ENCODE peak calls at places on chromosome 2, in four cellular contexts. Y is mesendoderm, D is IMR-90, V is H1. G is an unnamed sample.
A peak's percentile ranks its signal among the peaks of the same experiment; 100 is the strongest.

GRCh38 chr2:239265681-239266435 is 135.0 kb downstream of the HDAC4 start:
- DNase-seq in Y (no peak), D (no peak), V (no peak), G (no peak)

GRCh38 chr2:134258684-134259408 is 5.0 kb downstream of the MGAT5 start:
- DNase-seq in Y (no peak), D (no peak), V (no peak), G (no peak)

GRCh38 chr2:32981612-32982011 is 34.9 kb downstream of the LTBP1 start:
- DNase-seq in Y (no peak), D (no peak), V (no peak), G (no peak)

GRCh38 chr2:182077023-182077422 is 91.4 kb downstream of the PPP1R1C start:
- DNase-seq in Y (no peak), D (peak; percentile 61), V (no peak), G (no peak)

GRCh38 chr2:235659767-235660322 is 166.0 kb downstream of the AGAP1 start:
- DNase-seq in Y (no peak), D (peak; percentile 93), V (no peak), G (no peak)

GRCh38 chr2:229673676-229674075 is 40.7 kb downstream of the DNER start:
- DNase-seq in Y (no peak), D (no peak), V (no peak), G (no peak)

GRCh38 chr2:235044501-235045271 is 92.9 kb downstream of the SH3BP4 start:
- DNase-seq in Y (no peak), D (no peak), V (no peak), G (no peak)

GRCh38 chr2:219459460-219460311 is 25.0 kb downstream of the SPEG start:
- DNase-seq in Y (peak; percentile 89), D (peak; percentile 63), V (peak; percentile 94), G (peak; percentile 83)

GRCh38 chr2:20635698-20636584 is 15.0 kb downstream of the HS1BP3 start:
- DNase-seq in Y (peak; percentile 85), D (peak; percentile 71), V (peak; percentile 96), G (peak; percentile 93)

GRCh38 chr2:172712251-172712650 is 23.4 kb upstream of the RAPGEF4 start:
- DNase-seq in Y (no peak), D (no peak), V (no peak), G (no peak)

GRCh38 chr2:57962861-57963260 is 83.7 kb upstream of the VRK2 start:
- DNase-seq in Y (no peak), D (no peak), V (no peak), G (no peak)

GRCh38 chr2:205684871-205685313 is 2.6 kb downstream of the NRP2 start:
- DNase-seq in Y (no peak), D (peak; percentile 60), V (no peak), G (peak; percentile 61)
- H4K5ac ChIP-seq in Y (no peak overlapping the region), D (peak overlapping the region; percentile 16), V (peak overlapping the region; percentile 20), G (no peak overlapping the region)

DNA sequence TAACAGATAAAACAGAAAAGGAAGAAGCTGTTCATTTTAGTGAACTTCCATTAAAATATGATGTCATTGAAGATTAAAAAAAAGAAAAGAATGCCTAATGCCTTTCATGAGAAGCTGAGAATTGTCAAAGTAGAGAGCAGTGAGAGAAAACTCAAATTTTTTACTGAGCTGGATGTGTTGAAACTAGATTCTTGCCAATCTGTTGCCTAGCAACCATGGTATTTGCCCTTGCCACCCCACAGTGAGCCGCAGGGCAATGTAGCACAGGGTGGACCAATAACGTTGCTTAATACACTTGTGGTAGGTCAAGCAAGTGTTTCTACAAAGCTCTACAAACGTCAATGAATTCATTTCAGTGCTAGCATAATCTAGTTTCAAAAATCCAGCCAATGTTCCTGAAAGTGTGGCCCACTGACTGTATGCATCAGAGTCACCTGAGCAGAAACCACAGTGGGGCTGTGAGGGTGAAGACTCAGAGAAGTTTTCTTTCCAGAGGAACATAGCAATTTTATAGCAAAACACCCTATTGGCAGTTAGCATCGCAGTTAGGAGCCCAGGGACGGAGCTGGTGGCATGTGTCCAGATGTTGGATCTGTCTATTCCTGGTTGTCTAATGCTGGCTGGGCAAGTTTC is 132.3 kb downstream of the DOCK10 start:
- DNase-seq in Y (peak; percentile 50), D (peak; percentile 73), V (no peak), G (no peak)
- H2BK120ac ChIP-seq in Y (no peak overlapping the region), D (no peak overlapping the region), V (no peak overlapping the region), G (no peak overlapping the region)

GRCh38 chr2:84846732-84847131 is 34.2 kb downstream of the TRABD2A start:
- DNase-seq in Y (no peak), D (peak; percentile 78), V (no peak), G (no peak)
- H4K5ac ChIP-seq in Y (no peak overlapping the region), D (peak overlapping the region; percentile 72), V (no peak overlapping the region), G (no peak overlapping the region)

DNA sequence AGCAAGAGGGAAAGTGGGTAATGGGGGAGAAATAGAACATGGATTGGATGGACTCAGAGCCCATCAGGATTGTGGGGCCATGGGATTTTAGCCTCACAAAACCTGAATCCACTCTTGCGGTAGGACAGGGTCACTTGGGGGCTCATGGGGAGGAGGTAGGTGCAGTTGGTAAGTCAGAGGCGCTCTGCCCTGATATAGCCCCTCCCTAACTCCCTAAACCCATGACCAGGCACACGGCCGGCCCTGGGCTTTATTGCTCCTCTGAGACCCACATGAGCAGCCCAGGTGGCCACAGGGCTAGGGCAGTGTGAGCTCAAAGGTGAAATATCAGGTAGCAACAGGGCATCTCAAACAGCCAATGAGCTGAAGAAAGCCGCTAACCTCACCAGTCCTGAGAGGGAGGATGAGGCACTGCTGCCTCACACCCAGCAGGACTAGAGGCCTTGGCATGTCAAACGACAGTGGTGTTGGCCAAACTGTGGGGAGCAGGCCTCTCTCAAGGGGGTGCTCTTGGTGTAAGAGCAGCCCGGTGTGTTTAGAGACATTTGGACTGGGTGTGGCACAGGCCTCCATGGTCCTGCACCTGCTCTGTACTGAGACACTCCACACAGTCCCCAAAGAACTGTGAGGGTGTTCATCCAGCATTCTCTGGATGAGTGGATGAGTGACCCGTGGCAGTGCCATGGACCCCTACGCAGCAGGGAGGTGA is 90.8 kb upstream of the HS6ST1 start:
- DNase-seq in Y (no peak), D (no peak), V (peak; percentile 20), G (no peak)
- H2BK120ac ChIP-seq in Y (no peak overlapping the region), D (peak overlapping the region; percentile 98), V (no peak overlapping the region), G (no peak overlapping the region)

GRCh38 chr2:241275504-241275903 is 40.0 kb downstream of the HDLBP start:
- DNase-seq in Y (no peak), D (no peak), V (no peak), G (no peak)
- H4K5ac ChIP-seq in Y (no peak overlapping the region), D (no peak overlapping the region), V (no peak overlapping the region), G (no peak overlapping the region)

GRCh38 chr2:69186614-69187013 is 173.6 kb downstream of the ANTXR1 start:
- DNase-seq in Y (no peak), D (no peak), V (no peak), G (no peak)

GRCh38 chr2:69183659-69184058 is 170.7 kb downstream of the ANTXR1 start:
- DNase-seq in Y (no peak), D (no peak), V (no peak), G (no peak)

GRCh38 chr2:69184224-69184623 is 171.2 kb downstream of the ANTXR1 start:
- DNase-seq in Y (no peak), D (no peak), V (no peak), G (no peak)

GRCh38 chr2:69188174-69188900 is 175.4 kb downstream of the ANTXR1 start:
- DNase-seq in Y (no peak), D (no peak), V (no peak), G (no peak)

DNA sequence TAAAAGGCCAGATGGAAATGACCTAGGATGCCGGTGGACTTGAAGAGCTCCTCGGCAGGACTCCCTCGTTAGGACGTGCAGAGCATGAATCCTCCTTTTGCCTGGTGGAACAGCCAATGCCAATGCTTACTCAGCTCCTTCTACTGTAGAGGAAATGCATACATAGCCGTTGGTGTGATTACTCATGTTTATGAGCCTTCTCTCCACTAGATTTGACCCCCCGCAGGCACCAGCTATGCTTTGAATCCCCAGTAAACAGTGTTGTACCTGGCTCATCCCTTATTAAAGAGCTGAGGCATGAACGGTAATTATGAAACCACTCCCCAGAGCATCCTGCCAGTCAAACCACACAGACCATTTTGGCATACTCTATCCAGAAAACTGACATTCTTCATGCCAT is 172.8 kb downstream of the ANTXR1 start:
- DNase-seq in Y (no peak), D (peak; percentile 48), V (no peak), G (no peak)
- H2BK120ac ChIP-seq in Y (no peak overlapping the region), D (peak overlapping the region; percentile 28), V (no peak overlapping the region), G (no peak overlapping the region)

GRCh38 chr2:238256594-238257104 is 16.8 kb upstream of the HES6 start:
- DNase-seq in Y (peak; percentile 97), D (peak; percentile 61), V (peak; percentile 93), G (peak; percentile 97)
- H4K5ac ChIP-seq in Y (no peak overlapping the region), D (no peak overlapping the region), V (no peak overlapping the region), G (no peak overlapping the region)

G was measured in H9.